ENCODE peak calls at places on chromosomes 6 and 20, in eight cellular contexts. Z, Y, L, I, N, E, X and F are unnamed samples. For H3K36me3, the result is how much of the 10 kb centered on the place peaks cover.

GRCh38 chr6:44058617-44059358 is 68.5 kb downstream of the MRPL14 start:
- DNase-seq in N (peak), Y (peak), E (peak), L (peak), I (no peak), Z (peak), X (peak), F (peak)

GRCh38 chr6:134029495-134030455 is 22.6 kb downstream of the SLC2A12 start:
- DNase-seq in N (peak), Z (peak), L (peak), E (no peak), X (peak), I (no peak), Y (no peak), F (peak)

GRCh38 chr6:30480536-30481156 is 8.7 kb upstream of the HLA-E start:
- DNase-seq in X (peak), N (no peak), L (no peak), Y (no peak), Z (no peak), E (no peak), I (no peak), F (no peak)

GRCh38 chr20:54084727-54085368 is 14.5 kb upstream of the BCAS1 start:
- DNase-seq in Z (no peak), X (peak), Y (no peak), L (no peak), E (no peak), I (no peak), N (no peak), F (no peak)

GRCh38 chr6:27388293-27389197 is at the start of gene ZNF391:
- DNase-seq in Y (peak), E (peak), X (peak), I (peak), Z (peak), L (peak), N (peak), F (peak)

GRCh38 chr20:31604567-31605030 is 490 bp upstream of the ID1 start:
- DNase-seq in I (no peak), E (no peak), L (no peak), Y (no peak), N (no peak), X (no peak), Z (no peak), F (no peak)

GRCh38 chr6:1584996-1585668 is 24.6 kb upstream of the FOXC1 start:
- DNase-seq in Z (no peak), N (no peak), Y (no peak), I (no peak), X (no peak), L (no peak), E (no peak), F (no peak)

GRCh38 chr20:5205348-5206210 is 78.8 kb downstream of the CDS2 start:
- DNase-seq in L (peak), Z (peak), X (peak), I (peak), N (peak), E (peak), Y (peak), F (peak)

GRCh38 chr6:18792832-18793231 is 405.7 kb downstream of the RNF144B start:
- DNase-seq in X (no peak), N (no peak), L (no peak), I (no peak), E (no peak), Y (no peak), Z (no peak), F (no peak)

GRCh38 chr6:170137911-170138910 is 152.7 kb downstream of the DLL1 start:
- DNase-seq in X (no peak), N (no peak), Y (peak), Z (no peak), I (no peak), L (no peak), E (no peak), F (no peak)

GRCh38 chr6:124960757-124961467 is 1.3 kb upstream of the RNF217 start:
- DNase-seq in L (no peak), Y (no peak), N (no peak), Z (no peak), I (no peak), E (no peak), X (no peak), F (no peak)

GRCh38 chr20:37670426-37670825 is 23.4 kb upstream of the CTNNBL1 start:
- DNase-seq in X (no peak), I (no peak), E (no peak), L (no peak), Z (no peak), Y (peak), N (no peak), F (no peak)

GRCh38 chr20:51574248-51575033 is 31.9 kb upstream of the NFATC2 start:
- DNase-seq in X (peak), L (no peak), Y (no peak), N (no peak), Z (no peak), I (no peak), E (no peak), F (no peak)

GRCh38 chr6:158290659-158291058 is 21.6 kb upstream of the TULP4 start:
- DNase-seq in E (no peak), I (no peak), N (no peak), X (no peak), L (no peak), Y (no peak), Z (no peak), F (no peak)

GRCh38 chr20:45867811-45868176 is 10.4 kb downstream of the ZSWIM3 start:
- DNase-seq in Z (peak), L (peak), E (peak), Y (no peak), N (peak), X (peak), I (no peak), F (peak)

GRCh38 chr20:11890331-11891080 is 27.2 kb upstream of the BTBD3 start:
- DNase-seq in X (peak), Y (peak), E (peak), L (peak), Z (peak), I (no peak), N (peak), F (peak)

GRCh38 chr20:10090588-10091166 is 55.9 kb downstream of the ANKEF1 start:
- DNase-seq in X (peak), L (peak), Z (peak), Y (peak), I (no peak), E (no peak), N (peak), F (no peak)

GRCh38 chr20:21739682-21740081 is 34.2 kb downstream of the PAX1 start:
- DNase-seq in N (no peak), Z (no peak), I (no peak), X (no peak), Y (no peak), L (peak), E (no peak), F (no peak)

GRCh38 chr6:125944434-125944816 is 12.1 kb upstream of the HINT3 start:
- DNase-seq in Z (peak), Y (no peak), X (peak), L (no peak), N (peak), I (no peak), E (no peak), F (no peak)

GRCh38 chr6:155274533-155274932 is 10.7 kb downstream of the CLDN20 start:
- DNase-seq in X (no peak), I (no peak), E (no peak), Z (peak), Y (no peak), L (no peak), N (peak), F (no peak)

GRCh38 chr20:42639140-42639539 is 550.6 kb downstream of the PTPRT start:
- DNase-seq in L (no peak), Z (no peak), I (no peak), X (no peak), N (no peak), Y (no peak), E (no peak), F (no peak)

GRCh38 chr6:148580442-148580841 is 166.4 kb upstream of the UST start:
- DNase-seq in I (no peak), Y (no peak), L (no peak), E (no peak), Z (no peak), N (no peak), X (peak), F (no peak)

GRCh38 chr6:95093154-95093553 is 484.2 kb upstream of the MANEA start:
- DNase-seq in I (no peak), N (peak), E (no peak), Y (no peak), Z (no peak), L (no peak), X (peak), F (no peak)

DNA sequence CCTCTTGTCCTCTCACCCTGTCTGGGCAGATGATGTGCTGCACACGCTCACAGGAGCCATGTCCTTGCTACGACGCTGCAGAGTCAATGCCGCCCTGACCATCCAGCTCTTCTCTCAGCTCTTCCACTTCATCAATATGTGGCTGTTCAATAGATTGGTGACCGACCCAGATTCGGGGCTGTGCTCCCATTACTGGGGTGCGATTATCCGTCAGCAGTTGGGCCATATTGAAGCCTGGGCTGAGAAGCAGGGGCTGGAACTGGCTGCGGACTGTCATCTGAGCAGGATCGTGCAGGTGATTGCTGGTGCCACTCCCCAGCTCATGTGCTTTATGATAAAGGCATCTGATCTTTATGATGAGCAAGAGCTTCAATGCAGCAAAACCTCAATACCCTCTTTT is 82.3 kb upstream of the KIF25 start:
- DNase-seq in L (no peak), Y (no peak), N (no peak), I (no peak), E (no peak), X (no peak), Z (no peak), F (no peak)
- H3K36me3 ChIP-seq in L (under half), Y (under half), N (under half), I (under half), E (under half), X (under half), Z (under half), F (under half)

GRCh38 chr6:110216140-110216539 is 35.9 kb downstream of the CDC40 start:
- DNase-seq in Z (no peak), N (no peak), X (no peak), I (no peak), L (no peak), E (no peak), Y (no peak), F (no peak)
- H3K36me3 ChIP-seq in Z (under half), N (under half), X (under half), I (half or more), L (under half), E (under half), Y (under half), F (under half)

GRCh38 chr6:161111256-161111655 is 119.7 kb downstream of the MAP3K4 start:
- DNase-seq in X (no peak), N (no peak), Y (no peak), L (no peak), I (no peak), E (no peak), Z (no peak), F (no peak)

GRCh38 chr6:161107779-161108380 is 116.3 kb downstream of the MAP3K4 start:
- DNase-seq in I (no peak), N (no peak), Z (no peak), Y (no peak), X (no peak), E (no peak), L (no peak), F (no peak)

GRCh38 chr6:161110380-161110779 is 118.8 kb downstream of the MAP3K4 start:
- DNase-seq in E (no peak), L (no peak), N (no peak), X (no peak), I (no peak), Z (no peak), Y (no peak), F (no peak)

GRCh38 chr6:161108886-161109285 is 117.3 kb downstream of the MAP3K4 start:
- DNase-seq in N (no peak), E (no peak), Z (no peak), X (no peak), L (no peak), I (no peak), Y (no peak), F (no peak)

DNA sequence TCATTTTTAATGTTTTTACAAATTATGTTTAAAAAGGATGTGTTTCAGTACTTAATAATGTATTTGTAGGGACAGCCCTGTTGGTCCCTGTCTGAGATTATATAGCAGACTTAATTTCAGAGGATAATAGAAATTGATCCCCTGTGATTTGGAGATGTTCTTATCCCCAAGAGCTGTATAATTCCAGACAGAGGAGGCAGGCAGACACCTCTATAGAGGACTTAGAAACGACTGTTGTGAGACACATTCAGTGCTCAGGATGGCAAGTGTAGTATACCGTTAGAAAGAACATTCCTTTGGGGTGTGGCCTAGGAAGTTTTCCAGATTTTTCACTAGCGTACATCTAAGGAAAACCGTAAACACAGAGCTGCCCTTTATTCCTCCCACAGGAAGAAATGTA is 117.8 kb downstream of the MAP3K4 start:
- DNase-seq in L (no peak), X (no peak), N (no peak), Y (no peak), I (no peak), E (no peak), Z (no peak), F (no peak)
- H3K36me3 ChIP-seq in L (under half), X (half or more), N (under half), Y (under half), I (under half), E (under half), Z (under half), F (under half)

DNA sequence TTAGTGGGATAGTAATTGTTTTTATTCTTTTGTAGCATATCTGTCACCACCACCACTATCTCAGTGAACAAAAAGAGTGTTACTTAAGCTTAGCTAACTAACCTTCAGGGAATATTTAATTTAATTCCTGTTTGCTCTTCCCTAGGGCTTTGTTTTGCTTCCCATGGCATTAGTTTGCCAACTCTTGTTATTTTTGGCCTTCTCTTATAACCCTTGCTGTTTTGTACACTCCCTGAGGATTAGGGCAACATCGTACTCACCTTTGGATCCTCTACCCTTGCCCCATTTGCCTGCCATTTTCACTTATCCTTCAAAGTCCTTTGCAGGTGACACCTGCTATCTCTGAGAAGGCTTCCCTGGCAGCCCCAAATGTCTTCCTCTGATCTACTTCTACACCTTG is 23.7 kb downstream of the ACOT13 start:
- DNase-seq in Y (no peak), L (no peak), E (no peak), Z (no peak), X (no peak), N (no peak), I (no peak), F (no peak)
- H3K36me3 ChIP-seq in Y (under half), L (under half), E (under half), Z (under half), X (under half), N (under half), I (under half), F (under half)